ENCODE peak calls at places on chromosomes 2 and 18, in nine cellular contexts. Y is neural crest cell; E is nephron progenitor cell; P is astrocyte of the cerebellum; O is activated CD4-positive, alpha-beta T cell treated with anti-CD3 and anti-CD28 coated beads, Interleukin-2, amount 10 ng/mL, durations not matched to agents 7 days and 5 days; Q is NCI-H1436; U is neural progenitor cell; K is effector CD4-positive, alpha-beta T cell; V is non-pigmented ciliary epithelial cell. C is an unnamed sample.

GRCh38 chr2:197028230-197028629 is 101.7 kb upstream of the PGAP1 start:
- DNase-seq in Y (no peak), E (no peak), P (peak; percentile 60), O (no peak), Q (no peak), U (no peak), K (no peak), V (peak; percentile 67), C (no peak)

GRCh38 chr2:66582364-66582974 is 147.5 kb downstream of the MEIS1 start:
- DNase-seq in Y (no peak), E (no peak), P (no peak), O (no peak), Q (no peak), U (no peak), K (no peak), V (no peak), C (no peak)

GRCh38 chr2:213281156-213281555 is 3.1 kb upstream of the SPAG16 start:
- DNase-seq in Y (no peak), E (no peak), P (peak; percentile 82), O (no peak), Q (no peak), U (no peak), K (no peak), V (no peak), C (no peak)

GRCh38 chr18:2848145-2848878 is 1.5 kb downstream of the EMILIN2 start:
- DNase-seq in Y (no peak), E (no peak), P (no peak), O (no peak), Q (no peak), U (no peak), K (no peak), V (no peak), C (no peak)

GRCh38 chr2:205405752-205406151 is 276.5 kb upstream of the NRP2 start:
- DNase-seq in Y (no peak), E (no peak), P (peak; percentile 84), O (no peak), Q (no peak), U (no peak), K (no peak), V (peak; percentile 79), C (no peak)

GRCh38 chr2:42795871-42796301 is 3.5 kb upstream of the HAAO start:
- DNase-seq in Y (no peak), E (no peak), P (no peak), O (no peak), Q (no peak), U (no peak), K (no peak), V (no peak), C (no peak)

GRCh38 chr2:102137138-102137537 is 5.4 kb upstream of the IL1R1 start:
- DNase-seq in Y (no peak), E (no peak), P (no peak), O (no peak), Q (no peak), U (no peak), K (no peak), V (no peak), C (no peak)

GRCh38 chr2:113005030-113005509 is at the start of gene IL36A:
- DNase-seq in Y (no peak), E (no peak), P (no peak), O (no peak), Q (no peak), U (no peak), K (no peak), V (no peak), C (no peak)

GRCh38 chr2:232255033-232255432 is 123.5 kb upstream of the ALPP start:
- DNase-seq in Y (no peak), E (no peak), P (no peak), O (no peak), Q (no peak), U (no peak), K (no peak), V (no peak), C (no peak)